ENCODE peak calls at places on chromosomes 6 and 20, in eight cellular contexts. E is kidney glomerular epithelial cell; Z is GM12892; X is CD4-positive, CD25-positive, alpha-beta regulatory T cell; L is ovary; B is activated T-cell treated with anti-CD3 and anti-CD28 coated beads, Interleukin-2, amount 50 U/mL, for 4 hours; J is activated CD8-positive, alpha-beta memory T cell treated with anti-CD3 and anti-CD28 coated beads, Interleukin-2, amount 50 U/mL, for 4 hours; U is ACHN. M is an unnamed sample.

GRCh38 chr6:28981391-28981832 is 23.7 kb downstream of the ZNF311 start:
- DNase-seq in E (peak; percentile 89), Z (no peak), X (peak; percentile 77), L (peak; percentile 56), B (peak; percentile 76), J (peak; percentile 75), U (peak; percentile 73), M (no peak)

GRCh38 chr6:25017932-25018581 is 82.3 kb upstream of the RIPOR2 start:
- DNase-seq in E (peak; percentile 47), Z (no peak), X (peak; percentile 91), L (no peak), B (peak; percentile 78), J (peak; percentile 83), U (peak; percentile 53), M (no peak)

GRCh38 chr6:105137388-105137787 is 42.4 kb downstream of the POPDC3 start:
- DNase-seq in E (no peak), Z (no peak), X (no peak), L (peak; percentile 13), B (no peak), J (no peak), U (no peak), M (no peak)

GRCh38 chr6:71268710-71269437 is 19.7 kb upstream of the OGFRL1 start:
- DNase-seq in E (no peak), Z (no peak), X (no peak), L (no peak), B (no peak), J (no peak), U (no peak), M (no peak)

GRCh38 chr20:10201321-10201870 is 17.2 kb upstream of the SNAP25 start:
- DNase-seq in E (no peak), Z (no peak), X (no peak), L (no peak), B (no peak), J (no peak), U (no peak), M (no peak)

GRCh38 chr20:2780948-2781347 is 19.5 kb downstream of the CPXM1 start:
- DNase-seq in E (no peak), Z (no peak), X (no peak), L (no peak), B (no peak), J (no peak), U (no peak), M (no peak)

GRCh38 chr6:86118271-86118670 is 475.6 kb upstream of the SYNCRIP start:
- DNase-seq in E (no peak), Z (no peak), X (no peak), L (no peak), B (no peak), J (no peak), U (no peak), M (no peak)

GRCh38 chr6:137202078-137202477 is 17.1 kb downstream of the IFNGR1 start:
- DNase-seq in E (no peak), Z (no peak), X (no peak), L (no peak), B (no peak), J (no peak), U (peak; percentile 32), M (no peak)

GRCh38 chr6:109455161-109455501 is 441 bp downstream of the MICAL1 start:
- DNase-seq in E (no peak), Z (peak; percentile 50), X (peak; percentile 68), L (no peak), B (no peak), J (no peak), U (peak; percentile 14), M (no peak)

GRCh38 chr6:79617521-79617941 is 13.6 kb upstream of the SH3BGRL2 start:
- DNase-seq in E (no peak), Z (no peak), X (no peak), L (no peak), B (no peak), J (no peak), U (no peak), M (no peak)